ENCODE peak calls at places on chromosomes 1 and 21, in ten cellular contexts. One of them, this sample, is unnamed.

GRCh38 chr1:67674260-67675011 is 10.6 kb upstream of the GADD45A start:
- DNase-seq in foreskin fibroblast: peak
- DNase-seq in upper lobe of right lung: no peak
- DNase-seq in left ventricle myocardium inferior: peak
- DNase-seq in stomach: no peak
- DNase-seq in thoracic aorta: no peak
- DNase-seq in GM12865: peak
- DNase-seq in right lobe of liver: no peak
- DNase-seq in HCT116: no peak
- DNase-seq in AG10803: peak
- DNase-seq in this sample: no peak

GRCh38 chr1:109040627-109041613 is 982 bp downstream of the WDR47 start:
- DNase-seq in foreskin fibroblast: peak
- DNase-seq in upper lobe of right lung: no peak
- DNase-seq in left ventricle myocardium inferior: peak
- DNase-seq in stomach: peak
- DNase-seq in thoracic aorta: no peak
- DNase-seq in GM12865: peak
- DNase-seq in right lobe of liver: peak
- DNase-seq in HCT116: no peak
- DNase-seq in AG10803: peak
- DNase-seq in this sample: no peak

GRCh38 chr21:10616535-10616934 is 95.2 kb downstream of the TPTE start:
- DNase-seq in foreskin fibroblast: no peak
- DNase-seq in upper lobe of right lung: peak
- DNase-seq in left ventricle myocardium inferior: no peak
- DNase-seq in stomach: no peak
- DNase-seq in thoracic aorta: no peak
- DNase-seq in GM12865: no peak
- DNase-seq in right lobe of liver: peak
- DNase-seq in HCT116: no peak
- DNase-seq in AG10803: no peak
- DNase-seq in this sample: no peak

GRCh38 chr1:43147625-43148319 is 24.3 kb downstream of the EBNA1BP2 start:
- DNase-seq in foreskin fibroblast: peak
- DNase-seq in upper lobe of right lung: peak
- DNase-seq in left ventricle myocardium inferior: peak
- DNase-seq in stomach: peak
- DNase-seq in thoracic aorta: peak
- DNase-seq in GM12865: no peak
- DNase-seq in right lobe of liver: peak
- DNase-seq in HCT116: peak
- DNase-seq in AG10803: peak
- DNase-seq in this sample: peak

GRCh38 chr1:169217621-169218020 is 111.1 kb downstream of the ATP1B1 start:
- DNase-seq in foreskin fibroblast: no peak
- DNase-seq in upper lobe of right lung: no peak
- DNase-seq in left ventricle myocardium inferior: no peak
- DNase-seq in stomach: no peak
- DNase-seq in thoracic aorta: no peak
- DNase-seq in GM12865: peak
- DNase-seq in right lobe of liver: no peak
- DNase-seq in HCT116: no peak
- DNase-seq in AG10803: no peak
- DNase-seq in this sample: no peak

GRCh38 chr1:66623812-66624211 is 89.9 kb downstream of the SGIP1 start:
- DNase-seq in foreskin fibroblast: peak
- DNase-seq in upper lobe of right lung: no peak
- DNase-seq in left ventricle myocardium inferior: no peak
- DNase-seq in stomach: no peak
- DNase-seq in thoracic aorta: no peak
- DNase-seq in GM12865: no peak
- DNase-seq in right lobe of liver: no peak
- DNase-seq in HCT116: no peak
- DNase-seq in AG10803: peak
- DNase-seq in this sample: no peak

GRCh38 chr1:77961392-77961791 is 17.5 kb downstream of the FUBP1 start:
- DNase-seq in foreskin fibroblast: no peak
- DNase-seq in upper lobe of right lung: no peak
- DNase-seq in left ventricle myocardium inferior: no peak
- DNase-seq in stomach: no peak
- DNase-seq in thoracic aorta: no peak
- DNase-seq in GM12865: no peak
- DNase-seq in right lobe of liver: no peak
- DNase-seq in HCT116: no peak
- DNase-seq in AG10803: no peak
- DNase-seq in this sample: no peak

GRCh38 chr1:233112184-233113008 is 162.0 kb downstream of the NTPCR start:
- DNase-seq in foreskin fibroblast: peak
- DNase-seq in upper lobe of right lung: no peak
- DNase-seq in left ventricle myocardium inferior: no peak
- DNase-seq in stomach: no peak
- DNase-seq in thoracic aorta: no peak
- DNase-seq in GM12865: no peak
- DNase-seq in right lobe of liver: no peak
- DNase-seq in HCT116: no peak
- DNase-seq in AG10803: peak
- DNase-seq in this sample: no peak

GRCh38 chr1:24136956-24137539 is 5.9 kb downstream of the IL22RA1 start:
- DNase-seq in foreskin fibroblast: no peak
- DNase-seq in upper lobe of right lung: peak
- DNase-seq in left ventricle myocardium inferior: no peak
- DNase-seq in stomach: no peak
- DNase-seq in thoracic aorta: no peak
- DNase-seq in GM12865: no peak
- DNase-seq in right lobe of liver: peak
- DNase-seq in HCT116: no peak
- DNase-seq in AG10803: no peak
- DNase-seq in this sample: no peak

GRCh38 chr1:164716992-164717703 is 158.2 kb downstream of the PBX1 start:
- DNase-seq in foreskin fibroblast: peak
- DNase-seq in upper lobe of right lung: no peak
- DNase-seq in left ventricle myocardium inferior: no peak
- DNase-seq in stomach: no peak
- DNase-seq in thoracic aorta: no peak
- DNase-seq in GM12865: peak
- DNase-seq in right lobe of liver: no peak
- DNase-seq in HCT116: no peak
- DNase-seq in AG10803: peak
- DNase-seq in this sample: no peak

DNA sequence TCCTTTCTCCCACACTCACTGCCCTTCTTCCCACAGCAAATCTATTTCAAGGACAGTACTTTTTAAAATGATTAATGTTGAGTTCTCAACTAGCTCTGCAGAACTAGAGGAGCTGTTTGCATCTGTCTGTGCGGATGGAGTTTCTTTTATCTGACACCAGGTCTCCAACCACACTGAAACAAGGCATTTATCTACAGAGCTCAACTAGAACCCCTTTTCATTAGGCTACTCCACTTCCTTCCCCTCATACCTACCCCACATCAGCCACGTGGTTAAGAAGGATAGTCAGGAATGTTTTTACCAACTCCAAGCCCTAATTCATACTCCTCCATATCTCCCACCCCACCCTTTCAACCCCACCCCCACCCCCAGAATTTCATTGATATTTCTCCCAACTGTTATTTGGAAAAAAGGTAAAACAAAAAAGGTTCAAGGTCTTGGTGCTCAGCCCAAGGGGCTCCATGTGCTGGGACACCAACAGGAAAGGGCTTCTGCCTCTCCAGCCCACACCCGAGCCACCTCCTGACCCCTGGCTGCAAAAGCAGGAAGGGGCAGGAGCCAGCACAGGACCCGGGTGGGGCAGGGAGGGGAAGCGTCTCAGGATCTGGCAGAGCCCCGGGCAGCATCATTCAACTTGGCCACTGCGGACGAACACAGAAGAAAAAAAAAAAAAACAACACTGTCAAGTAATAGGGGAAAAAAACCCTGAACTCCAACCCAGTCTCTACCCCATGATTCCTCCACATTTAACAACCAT is 7.0 kb downstream of the ENSA start:
- DNase-seq in foreskin fibroblast: no peak
- DNase-seq in upper lobe of right lung: no peak
- DNase-seq in left ventricle myocardium inferior: peak
- DNase-seq in stomach: no peak
- DNase-seq in thoracic aorta: no peak
- DNase-seq in GM12865: peak
- DNase-seq in right lobe of liver: no peak
- DNase-seq in HCT116: no peak
- DNase-seq in AG10803: no peak
- DNase-seq in this sample: no peak
- TF ChIP-seq CTCF in foreskin fibroblast: no peak
- TF ChIP-seq CTCF in upper lobe of right lung: no peak
- TF ChIP-seq CTCF in left ventricle myocardium inferior: peak
- TF ChIP-seq CTCF in stomach: no peak
- TF ChIP-seq CTCF in thoracic aorta: no peak
- TF ChIP-seq CTCF in GM12865: no peak
- TF ChIP-seq CTCF in right lobe of liver: no peak
- TF ChIP-seq CTCF in HCT116: no peak
- TF ChIP-seq CTCF in AG10803: no peak
- TF ChIP-seq CTCF in this sample: no peak

GRCh38 chr1:68746378-68746777 is 249.5 kb upstream of the DEPDC1 start:
- DNase-seq in foreskin fibroblast: no peak
- DNase-seq in upper lobe of right lung: no peak
- DNase-seq in left ventricle myocardium inferior: no peak
- DNase-seq in stomach: no peak
- DNase-seq in thoracic aorta: no peak
- DNase-seq in GM12865: no peak
- DNase-seq in right lobe of liver: no peak
- DNase-seq in HCT116: no peak
- DNase-seq in AG10803: no peak
- DNase-seq in this sample: no peak

GRCh38 chr1:68751723-68752122 is 254.8 kb upstream of the DEPDC1 start:
- DNase-seq in foreskin fibroblast: no peak
- DNase-seq in upper lobe of right lung: no peak
- DNase-seq in left ventricle myocardium inferior: no peak
- DNase-seq in stomach: no peak
- DNase-seq in thoracic aorta: no peak
- DNase-seq in GM12865: no peak
- DNase-seq in right lobe of liver: no peak
- DNase-seq in HCT116: no peak
- DNase-seq in AG10803: no peak
- DNase-seq in this sample: no peak
- TF ChIP-seq CTCF in foreskin fibroblast: no peak
- TF ChIP-seq CTCF in upper lobe of right lung: no peak
- TF ChIP-seq CTCF in left ventricle myocardium inferior: no peak
- TF ChIP-seq CTCF in stomach: no peak
- TF ChIP-seq CTCF in thoracic aorta: no peak
- TF ChIP-seq CTCF in GM12865: no peak
- TF ChIP-seq CTCF in right lobe of liver: peak
- TF ChIP-seq CTCF in HCT116: no peak
- TF ChIP-seq CTCF in AG10803: no peak
- TF ChIP-seq CTCF in this sample: no peak

GRCh38 chr1:19640363-19641316 is 3.5 kb upstream of the NBL1 start:
- DNase-seq in foreskin fibroblast: peak
- DNase-seq in upper lobe of right lung: no peak
- DNase-seq in left ventricle myocardium inferior: no peak
- DNase-seq in stomach: peak
- DNase-seq in thoracic aorta: no peak
- DNase-seq in GM12865: no peak
- DNase-seq in right lobe of liver: no peak
- DNase-seq in HCT116: peak
- DNase-seq in AG10803: no peak
- DNase-seq in this sample: no peak
- TF ChIP-seq CTCF in foreskin fibroblast: no peak
- TF ChIP-seq CTCF in upper lobe of right lung: no peak
- TF ChIP-seq CTCF in left ventricle myocardium inferior: no peak
- TF ChIP-seq CTCF in stomach: no peak
- TF ChIP-seq CTCF in thoracic aorta: no peak
- TF ChIP-seq CTCF in GM12865: no peak
- TF ChIP-seq CTCF in right lobe of liver: no peak
- TF ChIP-seq CTCF in HCT116: peak
- TF ChIP-seq CTCF in AG10803: no peak
- TF ChIP-seq CTCF in this sample: no peak

GRCh38 chr1:99527078-99527477 is 118.8 kb upstream of the PALMD start:
- DNase-seq in foreskin fibroblast: peak
- DNase-seq in upper lobe of right lung: no peak
- DNase-seq in left ventricle myocardium inferior: no peak
- DNase-seq in stomach: no peak
- DNase-seq in thoracic aorta: no peak
- DNase-seq in GM12865: no peak
- DNase-seq in right lobe of liver: no peak
- DNase-seq in HCT116: no peak
- DNase-seq in AG10803: peak
- DNase-seq in this sample: no peak
- TF ChIP-seq CTCF in foreskin fibroblast: peak
- TF ChIP-seq CTCF in upper lobe of right lung: peak
- TF ChIP-seq CTCF in left ventricle myocardium inferior: peak
- TF ChIP-seq CTCF in stomach: no peak
- TF ChIP-seq CTCF in thoracic aorta: no peak
- TF ChIP-seq CTCF in GM12865: no peak
- TF ChIP-seq CTCF in right lobe of liver: peak
- TF ChIP-seq CTCF in HCT116: peak
- TF ChIP-seq CTCF in AG10803: peak
- TF ChIP-seq CTCF in this sample: no peak

DNA sequence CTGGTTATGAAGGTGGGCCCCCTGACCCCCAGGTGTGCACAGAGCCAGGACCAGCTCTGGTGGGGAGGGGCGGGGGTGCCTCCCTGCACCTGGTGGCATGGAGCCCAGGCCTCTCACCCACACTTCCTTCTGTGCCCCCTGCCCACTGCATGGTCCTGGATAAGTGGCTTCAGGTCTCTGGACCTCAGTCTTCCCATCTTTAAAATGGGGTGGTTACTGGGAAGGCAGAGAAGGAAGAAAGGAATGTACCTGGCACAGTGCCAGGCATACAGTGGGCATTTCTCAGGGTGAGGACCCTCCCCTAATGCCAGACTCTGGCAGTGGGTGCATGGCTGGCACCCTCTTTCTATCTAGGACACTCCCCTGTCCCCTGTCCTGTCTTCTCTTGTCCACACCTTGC is 7.5 kb downstream of the CLCNKA start:
- DNase-seq in foreskin fibroblast: no peak
- DNase-seq in upper lobe of right lung: no peak
- DNase-seq in left ventricle myocardium inferior: no peak
- DNase-seq in stomach: no peak
- DNase-seq in thoracic aorta: no peak
- DNase-seq in GM12865: no peak
- DNase-seq in right lobe of liver: no peak
- DNase-seq in HCT116: no peak
- DNase-seq in AG10803: no peak
- DNase-seq in this sample: no peak
- TF ChIP-seq CTCF in foreskin fibroblast: no peak
- TF ChIP-seq CTCF in upper lobe of right lung: no peak
- TF ChIP-seq CTCF in left ventricle myocardium inferior: no peak
- TF ChIP-seq CTCF in stomach: no peak
- TF ChIP-seq CTCF in thoracic aorta: no peak
- TF ChIP-seq CTCF in GM12865: no peak
- TF ChIP-seq CTCF in right lobe of liver: no peak
- TF ChIP-seq CTCF in HCT116: no peak
- TF ChIP-seq CTCF in AG10803: no peak
- TF ChIP-seq CTCF in this sample: no peak

DNA sequence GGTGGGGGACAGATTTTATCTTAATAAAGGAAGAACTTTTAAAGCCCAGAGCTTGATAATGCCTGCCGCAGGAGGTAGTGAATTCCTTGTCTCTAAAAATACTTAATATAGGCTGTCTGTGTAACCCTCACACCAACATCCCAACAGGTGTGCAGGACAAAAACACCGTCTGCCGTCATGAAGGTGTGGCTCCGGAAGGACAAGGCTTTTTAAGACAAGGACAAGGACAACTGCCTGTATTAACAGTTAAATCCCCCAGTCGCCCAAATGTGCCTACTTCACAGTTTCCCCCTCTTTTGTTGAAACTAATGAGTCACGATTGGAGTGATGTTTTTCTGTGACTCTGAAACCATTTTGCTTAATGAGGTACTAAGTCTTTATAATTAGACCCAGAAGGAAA is 27.2 kb upstream of the SPATA6 start:
- DNase-seq in foreskin fibroblast: no peak
- DNase-seq in upper lobe of right lung: no peak
- DNase-seq in left ventricle myocardium inferior: no peak
- DNase-seq in stomach: no peak
- DNase-seq in thoracic aorta: no peak
- DNase-seq in GM12865: no peak
- DNase-seq in right lobe of liver: no peak
- DNase-seq in HCT116: no peak
- DNase-seq in AG10803: no peak
- DNase-seq in this sample: no peak
- TF ChIP-seq CTCF in foreskin fibroblast: no peak
- TF ChIP-seq CTCF in upper lobe of right lung: no peak
- TF ChIP-seq CTCF in left ventricle myocardium inferior: no peak
- TF ChIP-seq CTCF in stomach: no peak
- TF ChIP-seq CTCF in thoracic aorta: no peak
- TF ChIP-seq CTCF in GM12865: no peak
- TF ChIP-seq CTCF in right lobe of liver: no peak
- TF ChIP-seq CTCF in HCT116: no peak
- TF ChIP-seq CTCF in AG10803: no peak
- TF ChIP-seq CTCF in this sample: no peak